ENCODE peak calls at places on chromosomes 7 and 10, in eight cellular contexts. One of them, this sample, is unnamed.

GRCh38 chr10:107740962-107741690 is 576.6 kb upstream of the SORCS1 start:
- DNase-seq in heart right ventricle: no peak
- DNase-seq in cardiac muscle cell: no peak
- DNase-seq in sigmoid colon: no peak
- DNase-seq in heart left ventricle: no peak
- DNase-seq in foreskin keratinocyte: no peak
- DNase-seq in hepatocyte: no peak
- DNase-seq in IMR-90: peak; percentile 13
- DNase-seq in this sample: no peak

GRCh38 chr7:28999421-28999820 is 41.3 kb upstream of the TRIL start:
- DNase-seq in IMR-90: no peak
- DNase-seq in cardiac muscle cell: no peak
- DNase-seq in heart right ventricle: no peak
- DNase-seq in heart left ventricle: no peak
- DNase-seq in foreskin keratinocyte: no peak
- DNase-seq in sigmoid colon: no peak
- DNase-seq in hepatocyte: no peak
- DNase-seq in this sample: no peak

GRCh38 chr10:4303045-4303444 is 518.0 kb upstream of the KLF6 start:
- DNase-seq in heart right ventricle: no peak
- DNase-seq in sigmoid colon: no peak
- DNase-seq in foreskin keratinocyte: no peak
- DNase-seq in cardiac muscle cell: no peak
- DNase-seq in hepatocyte: peak; percentile 15
- DNase-seq in IMR-90: peak; percentile 21
- DNase-seq in heart left ventricle: no peak
- DNase-seq in this sample: no peak

GRCh38 chr10:35079763-35080162 is 10.4 kb downstream of the CUL2 start:
- DNase-seq in foreskin keratinocyte: peak; percentile 26
- DNase-seq in hepatocyte: peak; percentile 5
- DNase-seq in IMR-90: peak; percentile 89
- DNase-seq in heart left ventricle: no peak
- DNase-seq in cardiac muscle cell: no peak
- DNase-seq in sigmoid colon: no peak
- DNase-seq in heart right ventricle: no peak
- DNase-seq in this sample: no peak

GRCh38 chr10:14481752-14482151 is 151.0 kb upstream of the FRMD4A start:
- DNase-seq in heart right ventricle: no peak
- DNase-seq in foreskin keratinocyte: no peak
- DNase-seq in heart left ventricle: peak; percentile 51
- DNase-seq in cardiac muscle cell: no peak
- DNase-seq in sigmoid colon: no peak
- DNase-seq in hepatocyte: no peak
- DNase-seq in IMR-90: peak; percentile 40
- DNase-seq in this sample: no peak

GRCh38 chr7:140694592-140694991 is 1.9 kb upstream of the NDUFB2 start:
- DNase-seq in IMR-90: no peak
- DNase-seq in heart right ventricle: no peak
- DNase-seq in heart left ventricle: no peak
- DNase-seq in sigmoid colon: no peak
- DNase-seq in foreskin keratinocyte: no peak
- DNase-seq in hepatocyte: no peak
- DNase-seq in cardiac muscle cell: no peak
- DNase-seq in this sample: no peak

GRCh38 chr7:91784469-91784868 is 96.0 kb downstream of the MTERF1 start:
- DNase-seq in IMR-90: peak; percentile 61
- DNase-seq in foreskin keratinocyte: peak; percentile 27
- DNase-seq in cardiac muscle cell: peak; percentile 35
- DNase-seq in hepatocyte: peak; percentile 58
- DNase-seq in heart left ventricle: no peak
- DNase-seq in sigmoid colon: no peak
- DNase-seq in heart right ventricle: no peak
- DNase-seq in this sample: peak; percentile 82

GRCh38 chr10:78053201-78053868 is 19.7 kb downstream of the RPS24 start:
- DNase-seq in IMR-90: peak; percentile 89
- DNase-seq in sigmoid colon: no peak
- DNase-seq in cardiac muscle cell: no peak
- DNase-seq in hepatocyte: no peak
- DNase-seq in heart right ventricle: no peak
- DNase-seq in foreskin keratinocyte: no peak
- DNase-seq in heart left ventricle: no peak
- DNase-seq in this sample: no peak

GRCh38 chr10:30968711-30969110 is 63.0 kb downstream of the ZNF438 start:
- DNase-seq in heart right ventricle: no peak
- DNase-seq in IMR-90: no peak
- DNase-seq in cardiac muscle cell: no peak
- DNase-seq in hepatocyte: no peak
- DNase-seq in foreskin keratinocyte: no peak
- DNase-seq in heart left ventricle: no peak
- DNase-seq in sigmoid colon: no peak
- DNase-seq in this sample: no peak

GRCh38 chr7:13448243-13448642 is 541.2 kb downstream of the ETV1 start:
- DNase-seq in sigmoid colon: no peak
- DNase-seq in cardiac muscle cell: no peak
- DNase-seq in foreskin keratinocyte: no peak
- DNase-seq in heart right ventricle: no peak
- DNase-seq in IMR-90: no peak
- DNase-seq in hepatocyte: no peak
- DNase-seq in heart left ventricle: no peak
- DNase-seq in this sample: no peak

GRCh38 chr10:102112210-102112817 is 7.9 kb downstream of the LDB1 start:
- DNase-seq in cardiac muscle cell: no peak
- DNase-seq in heart left ventricle: no peak
- DNase-seq in sigmoid colon: no peak
- DNase-seq in heart right ventricle: no peak
- DNase-seq in foreskin keratinocyte: no peak
- DNase-seq in IMR-90: no peak
- DNase-seq in hepatocyte: no peak
- DNase-seq in this sample: peak; percentile 40

GRCh38 chr10:93991596-93992284 is 2.0 kb upstream of the PLCE1 start:
- DNase-seq in heart right ventricle: peak; percentile 65
- DNase-seq in IMR-90: peak; percentile 73
- DNase-seq in cardiac muscle cell: peak; percentile 63
- DNase-seq in foreskin keratinocyte: peak; percentile 26
- DNase-seq in heart left ventricle: peak; percentile 66
- DNase-seq in hepatocyte: peak; percentile 79
- DNase-seq in sigmoid colon: peak; percentile 73
- DNase-seq in this sample: peak; percentile 40

GRCh38 chr7:129855234-129855673 is 97.5 kb downstream of the UBE2H start:
- DNase-seq in IMR-90: peak; percentile 98
- DNase-seq in hepatocyte: peak; percentile 43
- DNase-seq in heart left ventricle: no peak
- DNase-seq in heart right ventricle: no peak
- DNase-seq in cardiac muscle cell: no peak
- DNase-seq in foreskin keratinocyte: no peak
- DNase-seq in sigmoid colon: no peak
- DNase-seq in this sample: peak; percentile 18

GRCh38 chr7:15867441-15867840 is 181.0 kb upstream of the MEOX2 start:
- DNase-seq in sigmoid colon: no peak
- DNase-seq in cardiac muscle cell: no peak
- DNase-seq in heart right ventricle: no peak
- DNase-seq in IMR-90: no peak
- DNase-seq in heart left ventricle: no peak
- DNase-seq in foreskin keratinocyte: no peak
- DNase-seq in hepatocyte: no peak
- DNase-seq in this sample: no peak

DNA sequence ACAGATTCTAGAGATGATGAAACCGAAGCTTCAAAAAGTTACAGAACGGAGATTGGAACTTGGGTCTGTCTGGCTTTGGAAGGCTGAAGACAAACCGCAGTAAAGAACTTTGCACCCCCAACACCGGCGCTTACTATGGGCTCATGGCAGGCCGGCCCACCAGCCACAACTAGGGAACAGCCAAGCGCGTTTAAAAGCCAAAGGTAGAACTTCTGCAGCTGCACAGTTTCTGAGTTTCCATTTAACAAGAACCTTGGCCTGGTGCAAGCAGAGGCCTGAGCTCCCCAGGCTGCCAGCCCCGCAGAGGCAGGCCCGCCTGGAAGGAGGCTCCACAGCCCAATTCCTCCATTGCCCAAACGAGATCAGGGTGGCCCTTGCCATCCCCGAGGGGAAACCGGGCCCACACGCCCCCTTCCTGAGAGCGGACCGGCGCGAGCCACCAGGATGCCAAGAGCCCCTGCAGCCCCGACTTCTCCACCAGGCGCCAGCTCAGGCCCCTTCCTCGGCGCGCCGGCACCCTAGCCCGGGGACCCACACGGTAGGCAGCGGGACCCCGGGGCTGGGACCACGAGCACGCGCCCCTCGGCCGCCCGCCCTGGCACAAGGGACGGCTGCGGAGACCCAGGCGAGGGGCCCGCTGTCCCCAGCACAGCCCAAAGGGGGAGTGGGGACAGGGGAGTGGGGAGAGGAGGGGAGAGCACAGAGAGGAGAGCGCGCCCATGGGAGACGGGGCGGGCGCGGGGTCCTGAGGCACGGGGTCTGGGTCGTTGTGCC is 566 bp downstream of the MAD1L1 start:
- DNase-seq in heart right ventricle: no peak
- DNase-seq in cardiac muscle cell: peak; percentile 57
- DNase-seq in sigmoid colon: no peak
- DNase-seq in hepatocyte: peak; percentile 37
- DNase-seq in IMR-90: no peak
- DNase-seq in heart left ventricle: no peak
- DNase-seq in foreskin keratinocyte: no peak
- DNase-seq in this sample: peak; percentile 31
- H3K27ac ChIP-seq in heart right ventricle: peak overlapping the region; percentile 85
- H3K27ac ChIP-seq in cardiac muscle cell: peak overlapping the region; percentile 81
- H3K27ac ChIP-seq in sigmoid colon: peak overlapping the region; percentile 79
- H3K27ac ChIP-seq in hepatocyte: peak overlapping the region; percentile 71
- H3K27ac ChIP-seq in IMR-90: peak overlapping the region; percentile 8
- H3K27ac ChIP-seq in heart left ventricle: peak overlapping the region; percentile 81
- H3K27ac ChIP-seq in foreskin keratinocyte: peak overlapping the region; percentile 61
- H3K27ac ChIP-seq in this sample: peak overlapping the region; percentile 89

GRCh38 chr10:104303594-104304178 is 34.6 kb downstream of the ITPRIP start:
- DNase-seq in heart left ventricle: no peak
- DNase-seq in foreskin keratinocyte: no peak
- DNase-seq in cardiac muscle cell: no peak
- DNase-seq in IMR-90: no peak
- DNase-seq in heart right ventricle: no peak
- DNase-seq in hepatocyte: no peak
- DNase-seq in sigmoid colon: no peak
- DNase-seq in this sample: no peak
- H3K4me1 ChIP-seq in heart left ventricle: peaks cover 98% of the 10 kb centered on the region
- H3K4me1 ChIP-seq in foreskin keratinocyte: peaks cover 14% of the 10 kb centered on the region
- H3K4me1 ChIP-seq in cardiac muscle cell: peaks cover 8% of the 10 kb centered on the region
- H3K4me1 ChIP-seq in IMR-90: peaks cover 19% of the 10 kb centered on the region
- H3K4me1 ChIP-seq in heart right ventricle: peaks cover 97% of the 10 kb centered on the region
- H3K4me1 ChIP-seq in hepatocyte: peaks cover 12% of the 10 kb centered on the region
- H3K4me1 ChIP-seq in sigmoid colon: peaks cover 19% of the 10 kb centered on the region
- H3K4me1 ChIP-seq in this sample: no peaks in the 10 kb centered on the region

GRCh38 chr7:107982918-107983389 is 20.0 kb downstream of the LAMB1 start:
- DNase-seq in heart left ventricle: no peak
- DNase-seq in hepatocyte: peak; percentile 39
- DNase-seq in cardiac muscle cell: no peak
- DNase-seq in IMR-90: peak; percentile 57
- DNase-seq in sigmoid colon: peak; percentile 82
- DNase-seq in heart right ventricle: peak; percentile 46
- DNase-seq in foreskin keratinocyte: no peak
- DNase-seq in this sample: no peak
- TF ChIP-seq CTCF in heart left ventricle: no peak
- TF ChIP-seq CTCF in hepatocyte: peak; percentile 11
- TF ChIP-seq CTCF in cardiac muscle cell: peak; percentile 32
- TF ChIP-seq CTCF in IMR-90: no peak
- TF ChIP-seq CTCF in sigmoid colon: peak; percentile 38
- TF ChIP-seq CTCF in heart right ventricle: no peak
- TF ChIP-seq CTCF in foreskin keratinocyte: peak; percentile 16
- TF ChIP-seq CTCF in this sample: peak; percentile 38

GRCh38 chr10:17213646-17214349 is 12.3 kb upstream of the TRDMT1 start:
- DNase-seq in IMR-90: peak; percentile 83
- DNase-seq in heart left ventricle: no peak
- DNase-seq in hepatocyte: no peak
- DNase-seq in foreskin keratinocyte: peak; percentile 46
- DNase-seq in cardiac muscle cell: no peak
- DNase-seq in sigmoid colon: no peak
- DNase-seq in heart right ventricle: no peak
- DNase-seq in this sample: no peak
- H3K27ac ChIP-seq in IMR-90: peak overlapping the region; percentile 93
- H3K27ac ChIP-seq in heart left ventricle: no peak overlapping the region
- H3K27ac ChIP-seq in hepatocyte: no peak overlapping the region
- H3K27ac ChIP-seq in foreskin keratinocyte: peak overlapping the region; percentile 94
- H3K27ac ChIP-seq in cardiac muscle cell: no peak overlapping the region
- H3K27ac ChIP-seq in sigmoid colon: no peak overlapping the region
- H3K27ac ChIP-seq in heart right ventricle: no peak overlapping the region
- H3K27ac ChIP-seq in this sample: peak overlapping the region; percentile 84

This sample was measured in A673.